ENCODE peak calls at places on chromosomes 4 and X, in nine cellular contexts. C is ovary, T is fibroblast of lung, K is lower leg skin, U is H7, B is fibroblast of mammary gland, H is heart right ventricle, Z is epithelial cell of proximal tubule, N is tibial nerve. R is an unnamed sample.

GRCh38 chr4:87982446-87982845 is 6.9 kb downstream of the SPP1 start:
- DNase-seq in C (no peak), T (no peak), K (no peak), U (no peak), B (peak), H (no peak), Z (no peak), N (no peak), R (no peak)

GRCh38 chrX:74781507-74782034 is 143.7 kb downstream of the NEXMIF start:
- DNase-seq in C (no peak), T (no peak), K (no peak), U (no peak), B (no peak), H (no peak), Z (no peak), N (no peak), R (no peak)

GRCh38 chr4:132001542-132001941 is 1147.6 kb upstream of the PCDH10 start:
- DNase-seq in C (no peak), T (peak), K (no peak), U (no peak), B (peak), H (no peak), Z (peak), N (no peak), R (no peak)

GRCh38 chrX:33324099-33324498 is 112.8 kb upstream of the DMD start:
- DNase-seq in C (no peak), T (no peak), K (no peak), U (peak), B (no peak), H (no peak), Z (no peak), N (no peak), R (no peak)

GRCh38 chr4:171920901-171921300 is 107.7 kb downstream of the GALNTL6 start:
- DNase-seq in C (no peak), T (no peak), K (no peak), U (no peak), B (no peak), H (no peak), Z (no peak), N (no peak), R (no peak)

GRCh38 chr4:3463556-3464348 is 646 bp downstream of the DOK7 start:
- DNase-seq in C (no peak), T (no peak), K (no peak), U (peak), B (no peak), H (no peak), Z (no peak), N (no peak), R (no peak)

GRCh38 chr4:113684534-113685091 is 76.9 kb downstream of the CAMK2D start:
- DNase-seq in C (peak), T (peak), K (no peak), U (peak), B (peak), H (peak), Z (no peak), N (peak), R (peak)

GRCh38 chr4:140996757-140997156 is 136.5 kb downstream of the RNF150 start:
- DNase-seq in C (no peak), T (peak), K (no peak), U (no peak), B (peak), H (no peak), Z (peak), N (no peak), R (no peak)

GRCh38 chrX:23752740-23753435 is 9.8 kb upstream of the ACOT9 start:
- DNase-seq in C (no peak), T (peak), K (no peak), U (no peak), B (peak), H (no peak), Z (no peak), N (no peak), R (no peak)

GRCh38 chr4:183986645-183987528 is 81.8 kb downstream of the STOX2 start:
- DNase-seq in C (no peak), T (no peak), K (no peak), U (no peak), B (no peak), H (no peak), Z (no peak), N (no peak), R (no peak)

GRCh38 chrX:130012683-130013082 is 30.2 kb downstream of the BCORL1 start:
- DNase-seq in C (no peak), T (no peak), K (no peak), U (no peak), B (no peak), H (no peak), Z (no peak), N (no peak), R (no peak)

GRCh38 chr4:4541040-4541631 is 712 bp downstream of the STX18 start:
- DNase-seq in C (no peak), T (peak), K (peak), U (no peak), B (peak), H (peak), Z (peak), N (no peak), R (peak)

GRCh38 chr4:6782147-6782845 is at the start of gene KIAA0232:
- DNase-seq in C (peak), T (peak), K (peak), U (peak), B (peak), H (peak), Z (no peak), N (peak), R (peak)

GRCh38 chr4:152999376-153000067 is 63.4 kb downstream of the FHDC1 start:
- DNase-seq in C (no peak), T (no peak), K (no peak), U (no peak), B (no peak), H (no peak), Z (no peak), N (no peak), R (no peak)

GRCh38 chr4:1296324-1297022 is 6.8 kb downstream of the MAEA start:
- DNase-seq in C (no peak), T (no peak), K (no peak), U (peak), B (no peak), H (no peak), Z (no peak), N (no peak), R (no peak)

GRCh38 chr4:6502747-6503465 is 30.5 kb upstream of the PPP2R2C start:
- DNase-seq in C (no peak), T (no peak), K (no peak), U (no peak), B (no peak), H (no peak), Z (no peak), N (no peak), R (no peak)

GRCh38 chr4:14309429-14309828 is 681.9 kb upstream of the BOD1L1 start:
- DNase-seq in C (no peak), T (no peak), K (no peak), U (no peak), B (no peak), H (peak), Z (no peak), N (no peak), R (no peak)

GRCh38 chrX:17397074-17397473 is 22.1 kb downstream of the NHS start:
- DNase-seq in C (no peak), T (peak), K (no peak), U (no peak), B (peak), H (no peak), Z (no peak), N (no peak), R (no peak)

GRCh38 chrX:68874076-68874475 is 45.3 kb downstream of the EFNB1 start:
- DNase-seq in C (no peak), T (no peak), K (no peak), U (no peak), B (no peak), H (no peak), Z (no peak), N (no peak), R (no peak)

GRCh38 chr4:165684177-165684870 is 188.7 kb upstream of the TLL1 start:
- DNase-seq in C (no peak), T (peak), K (no peak), U (no peak), B (peak), H (no peak), Z (peak), N (no peak), R (no peak)

GRCh38 chr4:90727938-90728337 is 600.7 kb downstream of the CCSER1 start:
- DNase-seq in C (no peak), T (no peak), K (no peak), U (peak), B (no peak), H (no peak), Z (peak), N (no peak), R (no peak)

GRCh38 chrX:16659326-16659725 is 9.4 kb downstream of the S100G start:
- DNase-seq in C (no peak), T (no peak), K (no peak), U (no peak), B (no peak), H (no peak), Z (no peak), N (no peak), R (no peak)

GRCh38 chrX:69021095-69021494 is 144.2 kb downstream of the PJA1 start:
- DNase-seq in C (no peak), T (no peak), K (no peak), U (peak), B (no peak), H (no peak), Z (no peak), N (no peak), R (no peak)

GRCh38 chr4:174041555-174042110 is 241.8 kb downstream of the FBXO8 start:
- DNase-seq in C (no peak), T (no peak), K (no peak), U (peak), B (no peak), H (no peak), Z (no peak), N (no peak), R (no peak)

GRCh38 chr4:187103351-187103750 is 379.7 kb upstream of the FAT1 start:
- DNase-seq in C (no peak), T (no peak), K (no peak), U (no peak), B (no peak), H (no peak), Z (no peak), N (no peak), R (peak)

GRCh38 chrX:141724186-141724585 is 25.6 kb upstream of the SPANXD start:
- DNase-seq in C (no peak), T (no peak), K (no peak), U (no peak), B (no peak), H (no peak), Z (no peak), N (no peak), R (no peak)

GRCh38 chr4:101282076-101282844 is 65.1 kb downstream of the PPP3CA start:
- DNase-seq in C (no peak), T (no peak), K (no peak), U (no peak), B (no peak), H (no peak), Z (no peak), N (no peak), R (no peak)

GRCh38 chr4:147019061-147019460 is 73.4 kb upstream of the TTC29 start:
- DNase-seq in C (peak), T (peak), K (peak), U (no peak), B (peak), H (peak), Z (peak), N (peak), R (peak)

GRCh38 chr4:36944227-36944626 is 300.3 kb upstream of the NWD2 start:
- DNase-seq in C (no peak), T (no peak), K (no peak), U (no peak), B (no peak), H (no peak), Z (no peak), N (no peak), R (no peak)

GRCh38 chrX:39848900-39849299 is 248.9 kb downstream of the BCOR start:
- DNase-seq in C (no peak), T (peak), K (no peak), U (no peak), B (peak), H (no peak), Z (no peak), N (peak), R (no peak)

GRCh38 chrX:30822719-30823118 is 66.3 kb downstream of the TAB3 start:
- DNase-seq in C (no peak), T (peak), K (no peak), U (no peak), B (peak), H (no peak), Z (no peak), N (no peak), R (no peak)

GRCh38 chrX:13151806-13152510 is 107.5 kb upstream of the FAM9C start:
- DNase-seq in C (no peak), T (no peak), K (no peak), U (no peak), B (peak), H (peak), Z (no peak), N (no peak), R (no peak)

GRCh38 chr4:83114576-83114975 is at the start of gene PLAC8:
- DNase-seq in C (no peak), T (no peak), K (no peak), U (no peak), B (no peak), H (no peak), Z (no peak), N (no peak), R (no peak)

GRCh38 chr4:130851107-130851506 is 1755.2 kb downstream of the C4orf33 start:
- DNase-seq in C (no peak), T (no peak), K (no peak), U (no peak), B (no peak), H (no peak), Z (no peak), N (no peak), R (no peak)

GRCh38 chr4:159141193-159141592 is 38.3 kb downstream of the RAPGEF2 start:
- DNase-seq in C (no peak), T (peak), K (no peak), U (no peak), B (peak), H (no peak), Z (no peak), N (no peak), R (no peak)

GRCh38 chr4:101807351-101807750 is 16.8 kb downstream of the BANK1 start:
- DNase-seq in C (no peak), T (no peak), K (no peak), U (no peak), B (no peak), H (no peak), Z (no peak), N (no peak), R (no peak)

GRCh38 chrX:136933617-136934145 is 53.2 kb upstream of the RBMX start:
- DNase-seq in C (peak), T (peak), K (no peak), U (no peak), B (no peak), H (no peak), Z (no peak), N (no peak), R (no peak)

GRCh38 chr4:99863804-99864203 is 30.4 kb downstream of the LAMTOR3 start:
- DNase-seq in C (no peak), T (peak), K (no peak), U (no peak), B (peak), H (no peak), Z (no peak), N (no peak), R (no peak)

GRCh38 chr4:150578745-150579470 is 3.0 kb upstream of the MAB21L2 start:
- DNase-seq in C (no peak), T (peak), K (no peak), U (peak), B (no peak), H (no peak), Z (no peak), N (no peak), R (no peak)

GRCh38 chr4:150581206-150581605 is 745 bp upstream of the MAB21L2 start:
- DNase-seq in C (no peak), T (peak), K (no peak), U (no peak), B (no peak), H (no peak), Z (no peak), N (no peak), R (no peak)

GRCh38 chr4:150579591-150580234 is 2.2 kb upstream of the MAB21L2 start:
- DNase-seq in C (no peak), T (peak), K (no peak), U (peak), B (no peak), H (no peak), Z (no peak), N (no peak), R (no peak)

GRCh38 chr4:150581611-150582010 is 340 bp upstream of the MAB21L2 start:
- DNase-seq in C (no peak), T (peak), K (no peak), U (peak), B (no peak), H (no peak), Z (no peak), N (no peak), R (no peak)

GRCh38 chr4:150580244-150580643 is 1.7 kb upstream of the MAB21L2 start:
- DNase-seq in C (no peak), T (no peak), K (no peak), U (no peak), B (no peak), H (no peak), Z (no peak), N (no peak), R (no peak)
- H3K4me3 ChIP-seq in C (no peak), T (no peak), K (no peak), U (peak), B (no peak), H (no peak), Z (peak), N (no peak), R (no peak)

GRCh38 chr4:10007436-10007740 is 13.9 kb downstream of the SLC2A9 start:
- DNase-seq in C (no peak), T (no peak), K (no peak), U (no peak), B (no peak), H (no peak), Z (no peak), N (no peak), R (no peak)
- H3K4me3 ChIP-seq in C (no peak), T (no peak), K (no peak), U (no peak), B (no peak), H (no peak), Z (no peak), N (no peak), R (no peak)

GRCh38 chr4:86592553-86593249 is 1.4 kb upstream of the PTPN13 start:
- DNase-seq in C (no peak), T (no peak), K (no peak), U (no peak), B (no peak), H (no peak), Z (no peak), N (no peak), R (no peak)

GRCh38 chr4:86582453-86582852 is 11.7 kb upstream of the PTPN13 start:
- DNase-seq in C (no peak), T (peak), K (no peak), U (no peak), B (no peak), H (no peak), Z (peak), N (no peak), R (no peak)

GRCh38 chr4:86586160-86586572 is 7.9 kb upstream of the PTPN13 start:
- DNase-seq in C (no peak), T (peak), K (peak), U (peak), B (peak), H (no peak), Z (no peak), N (no peak), R (no peak)

GRCh38 chr4:86587016-86587713 is 7.0 kb upstream of the PTPN13 start:
- DNase-seq in C (no peak), T (no peak), K (no peak), U (no peak), B (no peak), H (no peak), Z (no peak), N (no peak), R (no peak)
- H3K4me3 ChIP-seq in C (no peak), T (no peak), K (no peak), U (no peak), B (no peak), H (no peak), Z (no peak), N (no peak), R (no peak)

GRCh38 chr4:85929926-85930325 is 429.9 kb downstream of the MAPK10 start:
- DNase-seq in C (no peak), T (no peak), K (no peak), U (peak), B (no peak), H (no peak), Z (no peak), N (no peak), R (no peak)
- H3K4me3 ChIP-seq in C (peak), T (no peak), K (no peak), U (peak), B (no peak), H (no peak), Z (peak), N (no peak), R (no peak)

GRCh38 chr4:137432431-137432830 is 99.9 kb downstream of the PCDH18 start:
- DNase-seq in C (no peak), T (peak), K (no peak), U (no peak), B (no peak), H (no peak), Z (no peak), N (no peak), R (no peak)
- H3K4me3 ChIP-seq in C (no peak), T (peak), K (no peak), U (no peak), B (no peak), H (no peak), Z (no peak), N (no peak), R (no peak)